ENCODE peak calls at places on chromosomes 4 and X, in seven cellular contexts. S is B cell; T is CD8-positive, alpha-beta T cell; K is type B pancreatic cell; A is A549; F is BJ; M is RWPE1. O is an unnamed sample.

GRCh38 chr4:120055167-120055566 is 11.5 kb downstream of the MAD2L1 start:
- DNase-seq in S (no peak), T (no peak), K (no peak), A (no peak), F (no peak), M (no peak), O (no peak)

GRCh38 chr4:89788243-89789072 is 48.5 kb downstream of the SNCA start:
- DNase-seq in S (no peak), T (no peak), K (no peak), A (no peak), F (no peak), M (no peak), O (no peak)

GRCh38 chr4:6417516-6417915 is 54.9 kb downstream of the PPP2R2C start:
- DNase-seq in S (no peak), T (no peak), K (no peak), A (no peak), F (no peak), M (no peak), O (no peak)

GRCh38 chr4:179624768-179625181 is 2182.5 kb upstream of the AGA start:
- DNase-seq in S (no peak), T (no peak), K (no peak), A (no peak), F (no peak), M (no peak), O (no peak)

GRCh38 chrX:107445636-107446035 is 3.8 kb upstream of the FRMPD3 start:
- DNase-seq in S (no peak), T (no peak), K (no peak), A (no peak), F (no peak), M (no peak), O (no peak)

GRCh38 chrX:68940601-68941000 is 111.8 kb downstream of the EFNB1 start:
- DNase-seq in S (no peak), T (no peak), K (peak), A (no peak), F (no peak), M (no peak), O (no peak)

GRCh38 chr4:129545599-129546278 is 449.8 kb downstream of the C4orf33 start:
- DNase-seq in S (no peak), T (no peak), K (no peak), A (peak), F (no peak), M (no peak), O (no peak)

GRCh38 chr4:26127001-26127400 is 193.8 kb upstream of the RBPJ start:
- DNase-seq in S (no peak), T (no peak), K (no peak), A (no peak), F (no peak), M (no peak), O (no peak)

GRCh38 chr4:85741921-85742591 is 267.1 kb downstream of the ARHGAP24 start:
- DNase-seq in S (no peak), T (no peak), K (no peak), A (no peak), F (no peak), M (no peak), O (no peak)

GRCh38 chr4:86451560-86452322 is 91.9 kb upstream of the MAPK10 start:
- DNase-seq in S (no peak), T (no peak), K (no peak), A (peak), F (no peak), M (peak), O (no peak)

GRCh38 chr4:77074961-77075855 is 581 bp downstream of the CCNI start:
- DNase-seq in S (peak), T (peak), K (peak), A (peak), F (no peak), M (peak), O (peak)

GRCh38 chr4:170052919-170053318 is 26.7 kb upstream of the MFAP3L start:
- DNase-seq in S (no peak), T (no peak), K (no peak), A (no peak), F (no peak), M (no peak), O (no peak)

GRCh38 chr4:100428051-100428450 is 89.8 kb downstream of the EMCN start:
- DNase-seq in S (no peak), T (no peak), K (no peak), A (peak), F (no peak), M (peak), O (no peak)

GRCh38 chr4:22458112-22458511 is 57.8 kb downstream of the ADGRA3 start:
- DNase-seq in S (no peak), T (no peak), K (no peak), A (no peak), F (no peak), M (no peak), O (no peak)

GRCh38 chr4:24780936-24781538 is 14.3 kb upstream of the SOD3 start:
- DNase-seq in S (no peak), T (no peak), K (no peak), A (no peak), F (no peak), M (no peak), O (no peak)

GRCh38 chr4:6974138-6974848 is 64.7 kb downstream of the TBC1D14 start:
- DNase-seq in S (peak), T (peak), K (no peak), A (peak), F (no peak), M (peak), O (peak)

GRCh38 chr4:112075129-112075753 is 70.0 kb upstream of the FAM241A start:
- DNase-seq in S (peak), T (no peak), K (no peak), A (peak), F (no peak), M (peak), O (no peak)

GRCh38 chr4:95580226-95580625 is 31.5 kb upstream of the UNC5C start:
- DNase-seq in S (no peak), T (no peak), K (no peak), A (no peak), F (no peak), M (no peak), O (no peak)

GRCh38 chr4:82785248-82786003 is 13.2 kb downstream of the SCD5 start:
- DNase-seq in S (no peak), T (no peak), K (no peak), A (peak), F (peak), M (peak), O (no peak)

GRCh38 chr4:158172558-158173258 is at the start of gene GASK1B:
- DNase-seq in S (no peak), T (no peak), K (no peak), A (peak), F (no peak), M (peak), O (no peak)

GRCh38 chrX:104136241-104137019 is 20.4 kb downstream of the SLC25A53 start:
- DNase-seq in S (peak), T (peak), K (no peak), A (peak), F (no peak), M (peak), O (no peak)

GRCh38 chr4:127708985-127709384 is 21.2 kb upstream of the SLC25A31 start:
- DNase-seq in S (no peak), T (no peak), K (no peak), A (peak), F (peak), M (peak), O (no peak)

GRCh38 chrX:114071412-114071811 is 512.5 kb upstream of the HTR2C start:
- DNase-seq in S (no peak), T (no peak), K (no peak), A (no peak), F (no peak), M (no peak), O (no peak)

GRCh38 chrX:1582686-1583437 is 8.5 kb upstream of the AKAP17A start:
- DNase-seq in S (no peak), T (no peak), K (no peak), A (peak), F (no peak), M (peak), O (no peak)

GRCh38 chr4:3323071-3323481 is 30.3 kb downstream of the RGS12 start:
- DNase-seq in S (no peak), T (no peak), K (peak), A (no peak), F (no peak), M (no peak), O (no peak)

GRCh38 chr4:181523973-181524372 is 719.2 kb upstream of the TENM3 start:
- DNase-seq in S (no peak), T (no peak), K (no peak), A (no peak), F (no peak), M (no peak), O (no peak)

GRCh38 chr4:1410491-1411325 is 4.5 kb upstream of the NKX1-1 start:
- DNase-seq in S (peak), T (peak), K (peak), A (no peak), F (no peak), M (peak), O (no peak)

GRCh38 chrX:48540015-48540350 is 469 bp downstream of the TBC1D25 start:
- DNase-seq in S (peak), T (peak), K (no peak), A (no peak), F (no peak), M (peak), O (peak)

GRCh38 chrX:14027511-14028019 is 2.1 kb downstream of the GEMIN8 start:
- DNase-seq in S (no peak), T (no peak), K (no peak), A (peak), F (no peak), M (peak), O (no peak)

GRCh38 chrX:42396136-42396535 is 381.8 kb downstream of the PPP1R2C start:
- DNase-seq in S (no peak), T (no peak), K (no peak), A (no peak), F (no peak), M (no peak), O (no peak)

GRCh38 chr4:94332983-94333590 is 9.5 kb downstream of the HPGDS start:
- DNase-seq in S (no peak), T (no peak), K (no peak), A (peak), F (no peak), M (no peak), O (no peak)
- TF ChIP-seq CTCF in S (no peak), T (no peak), K (no peak), A (peak), F (peak), M (no peak), O (no peak)

GRCh38 chr4:16764622-16765021 is 133.8 kb downstream of the LDB2 start:
- DNase-seq in S (no peak), T (no peak), K (no peak), A (peak), F (no peak), M (no peak), O (no peak)
- TF ChIP-seq CTCF in S (no peak), T (no peak), K (peak), A (no peak), F (peak), M (peak), O (no peak)

DNA sequence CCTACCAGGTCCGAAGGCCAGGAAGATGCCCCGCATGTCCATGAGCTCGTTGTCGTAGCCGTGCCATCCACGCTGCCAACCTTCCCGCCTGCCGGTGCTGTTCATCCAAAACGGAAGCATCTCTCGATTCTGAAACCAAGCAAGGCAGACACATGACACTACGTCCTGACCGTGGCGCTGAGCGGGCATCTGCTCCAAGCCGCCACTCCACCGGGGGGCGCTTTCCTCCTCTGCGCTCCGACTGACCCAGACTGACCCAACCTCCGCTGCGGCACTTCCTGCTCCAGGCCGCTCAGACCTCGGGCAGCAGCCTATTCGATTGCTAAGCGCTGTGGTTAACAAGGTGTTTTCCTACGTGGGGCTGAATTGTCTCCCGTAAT is 120.4 kb downstream of the ENPP6 start:
- DNase-seq in S (no peak), T (no peak), K (no peak), A (no peak), F (no peak), M (no peak), O (peak)
- TF ChIP-seq CTCF in S (no peak), T (no peak), K (no peak), A (no peak), F (peak), M (no peak), O (peak)

DNA sequence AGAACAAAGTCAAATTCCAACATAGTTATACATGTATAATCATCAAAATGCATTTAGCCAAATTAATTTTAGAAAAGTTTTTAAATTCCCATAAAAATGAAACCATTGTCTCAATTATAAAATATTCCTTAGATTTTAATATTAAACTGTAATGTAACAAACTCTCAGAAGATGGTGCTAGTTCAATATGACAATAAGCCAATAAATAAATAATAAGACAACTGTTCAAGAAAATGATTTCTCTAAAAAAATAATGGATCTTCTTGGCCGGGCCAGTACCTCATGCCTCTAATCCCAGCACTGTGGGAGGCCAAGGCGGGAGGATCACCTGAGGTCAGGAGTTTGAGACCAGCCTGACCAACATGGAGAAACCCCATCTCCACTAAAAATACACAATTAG is 80.3 kb downstream of the RAB28 start:
- DNase-seq in S (no peak), T (no peak), K (no peak), A (no peak), F (no peak), M (no peak), O (no peak)
- TF ChIP-seq CTCF in S (no peak), T (no peak), K (no peak), A (no peak), F (no peak), M (no peak), O (no peak)

DNA sequence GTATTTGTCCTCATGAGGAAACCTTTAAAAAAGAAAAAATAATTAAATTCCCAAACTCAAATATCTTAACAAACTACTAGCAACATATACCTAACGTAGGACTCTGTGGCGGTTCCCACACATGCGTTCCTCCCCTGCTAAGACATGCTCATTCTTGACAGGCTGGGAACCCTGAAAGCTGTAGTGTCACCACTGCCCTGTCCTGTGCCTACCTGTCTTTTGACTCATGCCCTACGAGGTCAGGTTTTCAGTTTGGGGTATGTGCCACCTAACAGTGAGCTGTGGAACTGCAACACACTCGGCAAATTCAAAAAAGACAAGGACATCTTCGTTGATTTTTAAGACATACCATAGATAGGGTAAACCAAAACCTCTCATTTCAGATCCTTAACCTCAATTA is 17.8 kb downstream of the IDS start:
- DNase-seq in S (no peak), T (peak), K (no peak), A (peak), F (no peak), M (peak), O (no peak)
- TF ChIP-seq CTCF in S (peak), T (no peak), K (no peak), A (peak), F (peak), M (no peak), O (peak)

GRCh38 chrX:28586891-28587635 is at the start of gene IL1RAPL1:
- DNase-seq in S (no peak), T (no peak), K (no peak), A (peak), F (peak), M (peak), O (no peak)
- TF ChIP-seq CTCF in S (no peak), T (no peak), K (peak), A (no peak), F (peak), M (peak), O (no peak)

GRCh38 chrX:23908219-23909003 is 605 bp downstream of the CXorf58 start:
- DNase-seq in S (no peak), T (peak), K (no peak), A (no peak), F (no peak), M (no peak), O (no peak)
- TF ChIP-seq CTCF in S (no peak), T (no peak), K (peak), A (no peak), F (peak), M (peak), O (peak)

DNA sequence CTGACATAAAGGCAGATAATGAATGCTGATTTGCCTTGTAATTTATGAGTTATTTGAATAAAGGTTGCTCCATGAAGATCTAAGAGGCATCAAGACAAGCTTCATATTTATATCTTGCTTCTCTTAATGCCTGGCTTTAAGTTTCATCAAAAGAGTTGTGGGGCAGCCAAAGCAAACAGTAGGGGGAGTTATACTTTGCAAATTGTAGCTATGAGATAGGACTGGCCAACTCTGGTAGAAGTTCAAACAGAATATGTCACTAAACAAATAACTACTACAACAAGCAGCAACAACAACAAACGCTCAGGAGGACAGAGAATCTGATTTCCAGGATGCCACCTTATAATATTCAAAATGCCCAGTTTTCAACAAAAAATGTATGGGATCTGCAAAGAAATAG is 69.1 kb upstream of the PLAC1 start:
- DNase-seq in S (no peak), T (no peak), K (no peak), A (peak), F (no peak), M (no peak), O (no peak)
- TF ChIP-seq CTCF in S (no peak), T (no peak), K (no peak), A (peak), F (no peak), M (no peak), O (no peak)

GRCh38 chrX:22196151-22196550 is 76.6 kb upstream of the CBLL2 start:
- DNase-seq in S (no peak), T (no peak), K (no peak), A (no peak), F (peak), M (no peak), O (no peak)

GRCh38 chrX:22194207-22194606 is 78.5 kb upstream of the CBLL2 start:
- DNase-seq in S (no peak), T (no peak), K (no peak), A (no peak), F (no peak), M (no peak), O (no peak)

GRCh38 chrX:22192419-22193086 is 80.2 kb upstream of the CBLL2 start:
- DNase-seq in S (peak), T (peak), K (no peak), A (peak), F (no peak), M (peak), O (peak)
- TF ChIP-seq CTCF in S (peak), T (peak), K (peak), A (peak), F (peak), M (peak), O (peak)

GRCh38 chr4:56575820-56576429 is 70.3 kb downstream of the ARL9 start:
- DNase-seq in S (no peak), T (no peak), K (no peak), A (peak), F (peak), M (peak), O (no peak)
- TF ChIP-seq CTCF in S (peak), T (peak), K (peak), A (peak), F (peak), M (peak), O (peak)

O was measured in CD14-positive monocyte.